ENCODE peak calls at places on chromosomes 4 and X, in five cellular contexts. C is KG1, P is islet precursor cell, X is T-helper 9 cell, U is activated T-cell treated with anti-CD3 and anti-CD28 coated beads for 24 hours. D is an unnamed sample.

GRCh38 chr4:185210102-185210981 is 944 bp downstream of the SNX25 start:
- DNase-seq in C (no peak), P (peak), X (peak), U (peak), D (peak)

GRCh38 chr4:160872491-160872890 is 1291.3 kb downstream of the FSTL5 start:
- DNase-seq in C (no peak), P (no peak), X (no peak), U (no peak), D (no peak)

GRCh38 chr4:54227261-54228063 is 1.6 kb upstream of the PDGFRA start:
- DNase-seq in C (no peak), P (peak), X (no peak), U (no peak), D (peak)

GRCh38 chr4:169099775-169100180 is 89.7 kb upstream of the CBR4 start:
- DNase-seq in C (no peak), P (no peak), X (no peak), U (no peak), D (no peak)

GRCh38 chr4:88533937-88534750 is 10.6 kb upstream of the PYURF start:
- DNase-seq in C (no peak), P (no peak), X (no peak), U (no peak), D (peak)

GRCh38 chr4:62131049-62131448 is 930.9 kb downstream of the ADGRL3 start:
- DNase-seq in C (no peak), P (no peak), X (no peak), U (no peak), D (no peak)

GRCh38 chrX:149937881-149938426 is 337 bp downstream of the EOLA2 start:
- DNase-seq in C (no peak), P (no peak), X (peak), U (no peak), D (peak)

GRCh38 chrX:112051546-112051945 is 31.0 kb downstream of the TRPC5 start:
- DNase-seq in C (no peak), P (no peak), X (no peak), U (no peak), D (no peak)

GRCh38 chr4:39237179-39237578 is 54.9 kb downstream of the WDR19 start:
- DNase-seq in C (no peak), P (peak), X (no peak), U (no peak), D (peak)

GRCh38 chrX:12360991-12361598 is 222.8 kb downstream of the FRMPD4 start:
- DNase-seq in C (no peak), P (no peak), X (no peak), U (no peak), D (no peak)

GRCh38 chr4:73452953-73453700 is 17.1 kb downstream of the AFP start:
- DNase-seq in C (no peak), P (peak), X (no peak), U (no peak), D (peak)

GRCh38 chr4:82721819-82722423 is 76.7 kb downstream of the SCD5 start:
- DNase-seq in C (no peak), P (no peak), X (no peak), U (no peak), D (no peak)

GRCh38 chr4:25814323-25814722 is 48.5 kb downstream of the SEL1L3 start:
- DNase-seq in C (no peak), P (no peak), X (no peak), U (no peak), D (no peak)

GRCh38 chr4:173381610-173382009 is 10.9 kb downstream of the SAP30 start:
- DNase-seq in C (no peak), P (no peak), X (no peak), U (no peak), D (no peak)

GRCh38 chr4:110730318-110730717 is 107.4 kb upstream of the PITX2 start:
- DNase-seq in C (no peak), P (no peak), X (no peak), U (no peak), D (no peak)